ENCODE peak calls at places on chromosomes 12 and 14, in four cellular contexts. D is NT2/D1, N is K562, P is GM12878. F is an unnamed sample.

GRCh38 chr12:857611-858010 is 91.9 kb downstream of the RAD52 start:
- DNase-seq in D (no peak), P (no peak), N (no peak), F (no peak)

GRCh38 chr12:43653917-43654316 is 101.9 kb upstream of the ADAMTS20 start:
- DNase-seq in N (no peak), P (no peak), D (no peak), F (no peak)

GRCh38 chr12:79441534-79441933 is 249.2 kb downstream of the PAWR start:
- DNase-seq in D (no peak), P (no peak), N (no peak), F (no peak)

GRCh38 chr14:101843665-101844064 is 82.2 kb downstream of the PPP2R5C start:
- DNase-seq in N (no peak), P (peak; percentile 69), D (no peak), F (no peak)

GRCh38 chr12:99455350-99456037 is 192.1 kb upstream of the GARIN6 start:
- DNase-seq in D (peak; percentile 66), N (no peak), P (no peak), F (no peak)

GRCh38 chr14:63438065-63438757 is 105.0 kb downstream of the PPP2R5E start:
- DNase-seq in N (peak; percentile 14), P (no peak), D (peak; percentile 2), F (no peak)

GRCh38 chr14:50018236-50019210 is 97.8 kb downstream of the VCPKMT start:
- DNase-seq in N (no peak), P (no peak), D (no peak), F (no peak)

GRCh38 chr12:66708704-66709443 is 30.0 kb upstream of the GRIP1 start:
- DNase-seq in P (no peak), N (no peak), D (no peak), F (no peak)

GRCh38 chr12:113482334-113482733 is 10.7 kb upstream of the LHX5 start:
- DNase-seq in P (no peak), N (no peak), D (no peak), F (no peak)

GRCh38 chr14:69713127-69713800 is 53.7 kb upstream of the SRSF5 start:
- DNase-seq in P (no peak), N (no peak), D (no peak), F (peak; percentile 67)

GRCh38 chr14:102711207-102711606 is 66.0 kb upstream of the TRAF3 start:
- DNase-seq in D (no peak), N (no peak), P (no peak), F (no peak)

GRCh38 chr12:123741937-123742572 is 20.0 kb upstream of the DNAH10 start:
- DNase-seq in D (no peak), P (no peak), N (no peak), F (no peak)

GRCh38 chr14:91388551-91388975 is 29.1 kb downstream of the CCDC88C start:
- DNase-seq in N (no peak), D (no peak), P (no peak), F (no peak)
- TF ChIP-seq ZNF274 in N (no peak), D (no peak), P (no peak), F (no peak)

DNA sequence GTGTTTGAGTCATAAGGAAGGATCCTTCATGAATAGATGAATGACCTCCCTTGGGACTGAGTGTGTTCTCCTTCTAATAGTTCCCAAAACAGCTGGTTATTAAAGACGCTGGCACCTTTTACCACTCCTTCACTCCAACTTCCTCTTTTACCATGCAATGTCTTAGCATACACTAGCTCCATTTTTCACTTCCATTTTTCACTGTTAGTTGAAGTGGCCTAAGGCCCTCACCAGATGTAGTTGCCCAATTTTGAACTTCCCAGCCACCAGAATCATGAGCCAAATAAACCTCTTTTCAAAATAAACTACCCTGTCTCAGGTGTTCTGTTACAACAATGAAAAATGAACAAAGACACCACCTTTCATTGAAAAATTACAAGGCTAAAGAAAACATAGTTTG is 64.7 kb downstream of the GPR65 start:
- DNase-seq in P (no peak), N (no peak), D (no peak), F (no peak)
- TF ChIP-seq ZNF274 in P (no peak), N (no peak), D (no peak), F (no peak)

DNA sequence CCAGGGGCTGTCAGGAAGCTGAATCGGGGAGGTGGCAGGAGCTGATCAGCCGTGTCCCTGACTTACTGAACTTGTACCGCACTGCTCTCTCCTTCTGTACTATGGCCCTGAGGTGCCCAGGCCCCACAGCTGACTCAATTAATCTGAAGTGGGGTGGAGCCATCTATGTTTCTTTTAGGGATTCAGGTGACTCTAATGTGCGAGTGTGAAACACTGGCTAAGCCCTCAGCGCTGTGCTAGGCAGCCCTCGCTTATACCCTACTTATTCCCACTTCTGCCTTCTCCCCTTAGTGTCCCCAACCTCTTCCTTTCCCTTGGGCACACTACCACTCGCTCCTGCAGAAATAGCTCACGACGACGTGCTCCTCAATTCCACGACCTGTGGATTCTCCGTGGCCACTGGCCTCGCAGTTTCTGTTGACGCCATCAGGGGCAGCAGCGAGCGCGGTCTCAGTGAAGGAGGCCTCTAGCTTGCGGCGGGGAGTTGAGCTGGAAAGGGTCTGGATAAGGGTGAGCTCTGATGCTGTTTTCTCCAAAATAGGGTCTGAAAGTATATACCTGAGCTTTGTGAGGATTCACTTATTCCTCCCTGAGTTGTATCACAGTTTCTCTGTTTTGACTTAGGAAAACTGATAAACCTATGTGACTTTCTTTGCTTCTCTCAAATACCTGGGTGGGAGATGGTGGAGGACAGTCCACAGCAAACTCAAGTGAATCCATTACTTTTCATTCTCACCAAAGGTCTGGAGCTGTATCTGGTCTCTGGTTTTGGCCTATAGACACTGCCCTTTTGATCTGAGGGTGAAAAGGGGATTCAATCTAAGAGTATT is 167.6 kb downstream of the SLC41A2 start:
- DNase-seq in N (peak; percentile 60), D (no peak), P (peak; percentile 13), F (no peak)
- TF ChIP-seq ZNF274 in N (no peak), D (no peak), P (no peak), F (no peak)

GRCh38 chr14:81801921-81802320 is 268.3 kb upstream of the SEL1L start:
- DNase-seq in P (no peak), D (no peak), N (no peak), F (no peak)
- TF ChIP-seq ZNF274 in P (no peak), D (no peak), N (no peak), F (no peak)

GRCh38 chr14:23097786-23098185 is 2.5 kb downstream of the C14orf119 start:
- DNase-seq in N (peak; percentile 31), D (no peak), P (no peak), F (no peak)
- TF ChIP-seq ZNF274 in N (no peak), D (no peak), P (no peak), F (no peak)

DNA sequence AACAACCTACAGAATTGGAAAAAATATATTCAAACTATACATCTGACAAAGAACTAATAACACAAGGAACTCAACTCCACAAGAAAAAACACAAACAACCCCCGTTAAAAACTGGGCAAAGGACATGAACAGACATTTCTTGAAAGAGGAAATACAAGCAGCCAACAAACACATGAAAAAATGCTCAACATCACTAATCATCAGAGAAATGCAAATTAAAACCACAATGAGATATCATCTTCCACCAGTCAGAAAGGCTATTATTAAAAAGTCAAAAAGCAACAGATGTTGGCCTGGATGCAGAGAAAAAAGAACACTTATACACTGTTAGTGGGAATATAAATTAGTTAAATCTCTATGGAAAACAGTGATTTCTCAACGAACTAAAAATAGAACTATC is 82.6 kb upstream of the CCDC91 start:
- DNase-seq in P (no peak), D (no peak), N (no peak), F (no peak)
- TF ChIP-seq ZNF274 in P (no peak), D (no peak), N (no peak), F (no peak)

GRCh38 chr12:74906224-74906623 is 303.4 kb downstream of the KCNC2 start:
- DNase-seq in D (peak; percentile 8), P (no peak), N (no peak), F (no peak)

GRCh38 chr12:74899031-74899829 is 310.4 kb downstream of the KCNC2 start:
- DNase-seq in N (no peak), D (no peak), P (no peak), F (no peak)

GRCh38 chr12:74900232-74900631 is 309.4 kb downstream of the KCNC2 start:
- DNase-seq in D (no peak), P (no peak), N (no peak), F (no peak)

GRCh38 chr12:74897425-74898211 is 312.0 kb downstream of the KCNC2 start:
- DNase-seq in D (no peak), P (no peak), N (no peak), F (no peak)

DNA sequence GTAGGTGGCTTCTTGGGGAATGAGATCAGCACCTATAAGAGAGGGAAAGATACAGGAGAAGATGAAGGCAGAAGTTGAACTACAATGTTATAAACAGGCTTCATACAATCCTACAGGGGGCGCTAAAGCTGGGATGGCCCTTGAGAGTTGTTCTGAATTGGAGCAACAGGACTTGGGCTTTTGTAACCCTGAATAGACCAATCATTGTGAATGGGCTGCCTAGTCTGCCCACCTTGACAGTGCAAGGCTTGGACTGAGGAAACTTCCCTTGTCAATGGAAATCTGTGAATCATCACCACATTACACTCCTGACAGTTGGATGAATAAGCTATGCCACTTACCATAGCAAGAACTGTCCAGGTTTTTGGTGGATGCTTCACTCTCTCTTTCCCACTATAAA is 306.1 kb downstream of the KCNC2 start:
- DNase-seq in D (peak; percentile 22), P (no peak), N (no peak), F (peak; percentile 19)
- TF ChIP-seq ZNF274 in D (no peak), P (no peak), N (no peak), F (no peak)